ENCODE peak calls at places on chromosome 1, in nine cellular contexts. D, W, R, X, P, Y, I, H and V are unnamed samples.

GRCh38 chr1:43766818-43767525 is 59.6 kb downstream of the ST3GAL3 start:
- DNase-seq in H (no peak), R (no peak), X (peak; percentile 45), I (no peak), P (peak; percentile 87), Y (no peak), D (no peak), W (no peak), V (no peak)

GRCh38 chr1:3352084-3352951 is 102.1 kb upstream of the ARHGEF16 start:
- DNase-seq in I (no peak), P (peak; percentile 78), H (no peak), R (no peak), X (peak; percentile 60), D (no peak), Y (no peak), W (peak; percentile 82), V (no peak)

GRCh38 chr1:53889304-53890298 is at the start of gene YIPF1:
- DNase-seq in W (peak; percentile 89), H (peak; percentile 87), P (peak; percentile 95), X (peak; percentile 90), I (peak; percentile 78), D (peak; percentile 68), R (peak; percentile 96), Y (peak; percentile 94), V (peak; percentile 90)

GRCh38 chr1:54334996-54335395 is 71.2 kb downstream of the SSBP3 start:
- DNase-seq in X (no peak), P (no peak), H (peak; percentile 74), Y (no peak), D (peak; percentile 76), R (peak; percentile 39), W (no peak), I (no peak), V (no peak)

GRCh38 chr1:21938791-21939538 is 1.9 kb upstream of the HSPG2 start:
- DNase-seq in I (no peak), Y (no peak), P (no peak), X (no peak), H (no peak), R (no peak), D (no peak), W (no peak), V (no peak)

GRCh38 chr1:168488153-168488552 is 55.6 kb downstream of the XCL2 start:
- DNase-seq in I (no peak), H (no peak), D (no peak), W (peak; percentile 78), R (no peak), X (no peak), Y (no peak), P (no peak), V (peak; percentile 27)

GRCh38 chr1:63330331-63330916 is 8.1 kb downstream of the FOXD3 start:
- DNase-seq in D (no peak), W (no peak), I (no peak), Y (no peak), P (peak; percentile 79), X (no peak), H (no peak), R (no peak), V (no peak)

GRCh38 chr1:94723899-94724298 is 96.3 kb upstream of the SLC44A3 start:
- DNase-seq in Y (no peak), X (no peak), I (no peak), D (no peak), R (no peak), H (no peak), P (no peak), W (no peak), V (no peak)

GRCh38 chr1:225965231-225965630 is 24.2 kb upstream of the LEFTY2 start:
- DNase-seq in I (no peak), D (no peak), R (no peak), X (peak; percentile 35), Y (no peak), P (no peak), W (no peak), H (no peak), V (no peak)

GRCh38 chr1:8448906-8449661 is 131.2 kb downstream of the SLC45A1 start:
- DNase-seq in W (no peak), D (no peak), R (no peak), I (no peak), P (no peak), H (no peak), X (no peak), Y (peak; percentile 14), V (peak; percentile 31)

GRCh38 chr1:179803916-179804315 is 60.8 kb downstream of the FAM163A start:
- DNase-seq in P (no peak), H (no peak), D (no peak), R (no peak), Y (no peak), I (no peak), X (no peak), W (no peak), V (no peak)

GRCh38 chr1:77858725-77859124 is 29.7 kb upstream of the NEXN start:
- DNase-seq in Y (no peak), W (no peak), I (no peak), X (no peak), D (no peak), H (no peak), P (no peak), R (no peak), V (no peak)
- H3K27ac ChIP-seq in Y (no peak overlapping the region), W (no peak overlapping the region), I (no peak overlapping the region), X (no peak overlapping the region), D (no peak overlapping the region), H (no peak overlapping the region), P (no peak overlapping the region), R (no peak overlapping the region), V (no peak overlapping the region)

GRCh38 chr1:25998075-25998761 is 355 bp upstream of the PAFAH2 start:
- DNase-seq in Y (peak; percentile 100), H (peak; percentile 98), D (peak; percentile 99), W (peak; percentile 97), X (peak; percentile 99), I (peak; percentile 95), P (peak; percentile 100), R (peak; percentile 98), V (peak; percentile 96)

GRCh38 chr1:25999419-25999818 is 1.6 kb upstream of the PAFAH2 start:
- DNase-seq in H (no peak), P (no peak), I (no peak), X (no peak), D (no peak), W (no peak), Y (no peak), R (no peak), V (no peak)

GRCh38 chr1:25996966-25997758 is 701 bp downstream of the PAFAH2 start:
- DNase-seq in P (no peak), H (no peak), W (peak; percentile 73), I (no peak), Y (peak; percentile 72), R (peak; percentile 40), X (peak; percentile 93), D (no peak), V (no peak)

GRCh38 chr1:25994402-25994801 is 3.5 kb downstream of the PAFAH2 start:
- DNase-seq in R (no peak), D (no peak), H (no peak), W (no peak), Y (no peak), X (no peak), P (no peak), I (no peak), V (no peak)

DNA sequence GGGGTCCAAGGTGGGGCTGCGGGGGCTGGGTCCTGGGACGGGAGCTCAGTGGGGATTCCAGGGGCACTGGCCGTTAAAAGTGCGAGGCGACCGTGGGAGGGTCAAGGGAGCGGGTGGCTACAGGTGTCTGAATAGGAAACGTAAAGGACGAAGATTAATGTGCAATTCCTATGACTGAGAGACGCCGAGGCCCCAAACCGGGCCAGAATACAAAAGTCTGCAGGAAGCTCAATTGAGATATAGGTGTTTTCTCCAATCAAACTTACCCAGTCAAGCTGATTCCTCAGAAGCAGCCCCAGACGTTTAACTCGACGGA is at the start of gene PAFAH2:
- DNase-seq in Y (no peak), D (no peak), X (no peak), I (no peak), P (no peak), H (no peak), W (no peak), R (no peak), V (no peak)
- H3K27ac ChIP-seq in Y (peak within 1 kb of the TSS; percentile 94), D (peak within 1 kb of the TSS; percentile 63), X (peak within 1 kb of the TSS; percentile 81), I (peak within 1 kb of the TSS; percentile 88), P (peak within 1 kb of the TSS; percentile 17), H (peak within 1 kb of the TSS; percentile 6), W (peak within 1 kb of the TSS; percentile 81), R (peak within 1 kb of the TSS; percentile 88), V (peak within 1 kb of the TSS; percentile 89)

GRCh38 chr1:208045410-208046252 is 134.7 kb upstream of the CD34 start:
- DNase-seq in W (no peak), P (peak; percentile 25), D (no peak), R (no peak), I (no peak), Y (no peak), X (peak; percentile 87), H (no peak), V (no peak)

GRCh38 chr1:208048904-208049303 is 138.0 kb upstream of the CD34 start:
- DNase-seq in P (no peak), H (no peak), D (no peak), R (no peak), I (no peak), Y (no peak), W (no peak), X (no peak), V (no peak)

GRCh38 chr1:208044568-208045241 is 133.8 kb upstream of the CD34 start:
- DNase-seq in R (no peak), I (no peak), H (no peak), D (no peak), P (no peak), W (no peak), Y (peak; percentile 3), X (no peak), V (no peak)

GRCh38 chr1:208047975-208048374 is 137.1 kb upstream of the CD34 start:
- DNase-seq in H (no peak), R (no peak), X (no peak), D (no peak), P (no peak), I (no peak), W (peak; percentile 65), Y (no peak), V (peak; percentile 54)

GRCh38 chr1:208047476-208047934 is 136.6 kb upstream of the CD34 start:
- DNase-seq in P (no peak), Y (no peak), I (no peak), X (no peak), R (peak; percentile 62), D (no peak), W (peak; percentile 96), H (no peak), V (peak; percentile 63)
- H3K27ac ChIP-seq in P (no peak overlapping the region), Y (no peak overlapping the region), I (no peak overlapping the region), X (no peak overlapping the region), R (peak overlapping the region; percentile 48), D (peak overlapping the region; percentile 31), W (peak overlapping the region; percentile 75), H (no peak overlapping the region), V (peak overlapping the region; percentile 63)

DNA sequence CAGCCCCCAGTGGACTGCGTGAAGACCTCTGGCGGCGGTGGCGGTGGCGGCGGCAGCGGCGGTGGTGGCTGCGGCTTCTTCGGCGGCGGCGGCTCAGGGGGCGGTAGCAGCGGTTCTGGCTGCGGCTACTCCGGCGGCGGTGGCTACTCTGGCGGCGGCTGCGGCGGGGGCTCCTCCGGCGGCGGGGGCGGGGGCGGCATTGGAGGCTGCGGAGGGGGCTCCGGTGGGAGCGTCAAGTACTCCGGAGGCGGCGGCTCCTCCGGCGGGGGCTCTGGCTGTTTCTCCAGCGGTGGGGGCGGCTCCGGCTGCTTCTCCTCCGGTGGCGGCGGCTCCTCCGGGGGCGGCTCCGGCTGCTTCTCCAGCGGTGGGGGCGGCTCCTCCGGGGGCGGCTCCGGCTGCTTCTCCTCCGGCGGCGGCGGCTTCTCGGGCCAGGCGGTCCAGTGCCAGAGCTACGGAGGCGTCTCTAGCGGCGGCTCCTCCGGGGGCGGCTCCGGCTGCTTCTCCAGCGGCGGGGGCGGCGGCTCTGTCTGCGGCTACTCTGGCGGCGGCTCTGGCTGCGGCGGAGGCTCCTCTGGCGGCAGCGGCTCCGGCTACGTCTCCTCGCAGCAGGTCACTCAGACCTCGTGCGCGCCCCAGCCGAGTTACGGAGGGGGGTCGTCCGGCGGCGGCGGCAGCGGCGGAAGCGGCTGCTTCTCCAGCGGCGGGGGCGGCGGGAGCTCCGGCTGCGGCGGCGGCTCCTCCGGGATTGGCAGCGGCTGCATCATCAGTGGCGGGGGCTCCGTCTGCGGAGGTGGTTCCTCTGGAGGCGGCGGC is 1.7 kb downstream of the LORICRIN start:
- DNase-seq in Y (no peak), H (no peak), D (no peak), W (no peak), I (peak; percentile 19), P (peak; percentile 72), X (no peak), R (no peak), V (peak; percentile 29)
- H3K27ac ChIP-seq in Y (no peak overlapping the region), H (no peak overlapping the region), D (no peak overlapping the region), W (peak overlapping the region; percentile 9), I (no peak overlapping the region), P (no peak overlapping the region), X (no peak overlapping the region), R (no peak overlapping the region), V (no peak overlapping the region)